ENCODE peak calls at places on chromosomes 11 and 22, in eight cellular contexts. A, L, B, C, O, H, V and U are unnamed samples.

GRCh38 chr22:39937881-39938280 is 22.3 kb upstream of the TMA7B start:
- DNase-seq in H (no peak), A (no peak), V (no peak), O (no peak), B (no peak), L (no peak), C (no peak), U (no peak)

GRCh38 chr22:22037740-22038139 is 55.2 kb upstream of the TOP3B start:
- DNase-seq in H (peak), A (no peak), V (no peak), O (no peak), B (peak), L (peak), C (no peak), U (peak)

GRCh38 chr11:95165638-95166037 is 65.4 kb downstream of the SESN3 start:
- DNase-seq in L (no peak), B (no peak), C (no peak), V (no peak), O (no peak), A (no peak), H (no peak), U (no peak)

GRCh38 chr11:74371269-74372039 is 26.8 kb downstream of the PGM2L1 start:
- DNase-seq in O (no peak), A (no peak), V (no peak), H (peak), C (no peak), L (peak), B (no peak), U (peak)

GRCh38 chr11:95461858-95462257 is 230.9 kb upstream of the SESN3 start:
- DNase-seq in H (no peak), V (no peak), L (no peak), A (no peak), O (no peak), B (no peak), C (no peak), U (no peak)

GRCh38 chr11:117210620-117211019 is 11.4 kb downstream of the TAGLN start:
- DNase-seq in A (no peak), B (no peak), L (peak), O (no peak), V (no peak), H (no peak), C (no peak), U (no peak)

GRCh38 chr11:119101367-119101758 is 290 bp downstream of the DPAGT1 start:
- DNase-seq in B (no peak), V (no peak), A (no peak), O (no peak), H (no peak), L (no peak), C (no peak), U (no peak)

GRCh38 chr22:46464701-46465347 is 72.6 kb downstream of the CELSR1 start:
- DNase-seq in L (no peak), C (no peak), B (no peak), V (no peak), H (no peak), A (no peak), O (no peak), U (no peak)

GRCh38 chr22:49549256-49549655 is 278.4 kb downstream of the BRD1 start:
- DNase-seq in B (no peak), O (no peak), A (no peak), H (no peak), L (no peak), V (no peak), C (no peak), U (no peak)

GRCh38 chr11:6321356-6321755 is 1.1 kb upstream of the CAVIN3 start:
- DNase-seq in O (no peak), H (no peak), A (no peak), B (no peak), V (no peak), C (no peak), L (no peak), U (no peak)

GRCh38 chr11:124108158-124108557 is 7.1 kb upstream of the VWA5A start:
- DNase-seq in B (peak), H (peak), O (no peak), C (peak), A (no peak), L (peak), V (no peak), U (peak)

GRCh38 chr11:124274000-124274399 is 17.8 kb downstream of the OR8G5 start:
- DNase-seq in H (no peak), O (no peak), A (no peak), B (no peak), C (no peak), V (no peak), L (no peak), U (no peak)

GRCh38 chr22:44107341-44107740 is 73.4 kb upstream of the PARVG start:
- DNase-seq in V (no peak), O (no peak), H (no peak), C (no peak), L (no peak), A (no peak), B (no peak), U (no peak)

GRCh38 chr11:120522736-120523135 is 11.2 kb downstream of the GRIK4 start:
- DNase-seq in A (no peak), H (no peak), B (no peak), L (no peak), C (no peak), V (no peak), O (no peak), U (no peak)

GRCh38 chr11:117409511-117409910 is 81.9 kb downstream of the CEP164 start:
- DNase-seq in A (no peak), O (no peak), H (no peak), L (no peak), V (no peak), B (no peak), C (no peak), U (no peak)

GRCh38 chr11:471468-472145 is 21.5 kb downstream of the PTDSS2 start:
- DNase-seq in C (no peak), H (no peak), V (no peak), B (no peak), O (no peak), A (no peak), L (no peak), U (no peak)

GRCh38 chr11:130945945-130946344 is 29.7 kb upstream of the SNX19 start:
- DNase-seq in A (no peak), B (peak), C (no peak), H (peak), V (peak), O (peak), L (peak), U (peak)

GRCh38 chr22:46263208-46263575 is at the start of gene PKDREJ:
- DNase-seq in L (no peak), O (no peak), B (no peak), C (no peak), A (no peak), H (no peak), V (no peak), U (no peak)

GRCh38 chr11:67404515-67405195 is 772 bp downstream of the TBC1D10C start:
- DNase-seq in C (no peak), H (no peak), O (no peak), V (no peak), A (no peak), L (no peak), B (no peak), U (no peak)